ENCODE peak calls at places on chromosomes 1 and 21, in four cellular contexts. J, F, S and O are unnamed samples.

GRCh38 chr1:196412326-196412725 is 195.9 kb downstream of the KCNT2 start:
- DNase-seq in S (no peak), J (no peak), F (no peak), O (no peak)

GRCh38 chr1:193019442-193020026 is 39.6 kb downstream of the UCHL5 start:
- DNase-seq in J (peak), F (no peak), S (peak), O (peak)

GRCh38 chr1:70397013-70397412 is 14.1 kb upstream of the CTH start:
- DNase-seq in J (no peak), F (no peak), S (no peak), O (no peak)

GRCh38 chr1:24745711-24746582 is 700 bp downstream of the CLIC4 start:
- DNase-seq in J (peak), F (peak), S (peak), O (peak)

GRCh38 chr21:45031231-45032191 is 42.9 kb upstream of the ADARB1 start:
- DNase-seq in F (no peak), J (no peak), S (no peak), O (no peak)

GRCh38 chr1:149845416-149845815 is 54.0 kb upstream of the BOLA1 start:
- DNase-seq in J (peak), F (no peak), S (no peak), O (peak)

GRCh38 chr1:28577052-28577678 is 14.9 kb upstream of the RAB42 start:
- DNase-seq in F (no peak), S (peak), J (no peak), O (peak)

GRCh38 chr1:6466023-6466422 is at the start of gene TNFRSF25:
- DNase-seq in F (peak), S (peak), J (no peak), O (no peak)

GRCh38 chr21:32861871-32862270 is 90.3 kb upstream of the PAXBP1 start:
- DNase-seq in S (no peak), J (no peak), F (no peak), O (no peak)

GRCh38 chr1:103123321-103123720 is 15.0 kb upstream of the COL11A1 start:
- DNase-seq in F (no peak), J (no peak), S (no peak), O (no peak)

GRCh38 chr1:245790441-245790840 is 635.7 kb downstream of the KIF26B start:
- DNase-seq in F (no peak), J (no peak), S (no peak), O (no peak)

GRCh38 chr1:160127865-160128523 is 12.4 kb downstream of the ATP1A2 start:
- DNase-seq in J (peak), F (no peak), S (no peak), O (peak)

GRCh38 chr1:54094001-54094729 is 40.8 kb downstream of the TCEANC2 start:
- DNase-seq in S (no peak), F (no peak), J (no peak), O (no peak)

GRCh38 chr1:94079056-94079990 is 41.6 kb downstream of the ABCA4 start:
- DNase-seq in J (peak), S (no peak), F (no peak), O (peak)

GRCh38 chr1:231040019-231040799 is at the start of gene FAM89A:
- DNase-seq in S (peak), J (no peak), F (peak), O (peak)

GRCh38 chr1:54781023-54781723 is 16.9 kb upstream of the PARS2 start:
- DNase-seq in J (no peak), F (no peak), S (no peak), O (no peak)

GRCh38 chr21:21751286-21751685 is 753.1 kb downstream of the NCAM2 start:
- DNase-seq in F (no peak), S (no peak), J (no peak), O (no peak)

GRCh38 chr1:94395748-94396309 is 22.4 kb upstream of the ABCD3 start:
- DNase-seq in F (no peak), J (no peak), S (no peak), O (no peak)

GRCh38 chr1:21801100-21801499 is 11.0 kb upstream of the LDLRAD2 start:
- DNase-seq in J (peak), F (no peak), S (no peak), O (no peak)

GRCh38 chr1:28602536-28603439 is 10.7 kb downstream of the RAB42 start:
- DNase-seq in S (peak), F (peak), J (peak), O (peak)

GRCh38 chr1:179447489-179447888 is 81.7 kb downstream of the AXDND1 start:
- DNase-seq in S (peak), F (peak), J (no peak), O (peak)

GRCh38 chr21:42739061-42739931 is 85.9 kb downstream of the PDE9A start:
- DNase-seq in J (no peak), S (no peak), F (no peak), O (no peak)

GRCh38 chr1:108140177-108140576 is 60.0 kb downstream of the SLC25A24 start:
- DNase-seq in F (no peak), J (no peak), S (no peak), O (no peak)

GRCh38 chr1:156496211-156496761 is 4.3 kb downstream of the MEF2D start:
- DNase-seq in S (peak), F (peak), J (no peak), O (peak)

GRCh38 chr1:3077081-3077480 is 8.1 kb downstream of the PRDM16 start:
- DNase-seq in S (no peak), F (no peak), J (no peak), O (no peak)

GRCh38 chr1:2174348-2175054 is 20.1 kb downstream of the FAAP20 start:
- DNase-seq in J (peak), F (peak), S (peak), O (peak)